ENCODE peak calls at places on chromosomes 7 and 10, in nine cellular contexts. C is fibroblast of the aortic adventitia, Q is sigmoid colon, R is heart right ventricle, P is bronchial epithelial cell, L is hepatocyte, M is stomach, I is colonic mucosa, K is Panc1. G is an unnamed sample.

GRCh38 chr10:100984670-100985177 is 2.6 kb downstream of the MRPL43 start:
- DNase-seq in C (no peak), Q (peak; percentile 45), R (no peak), P (no peak), L (no peak), M (no peak), I (no peak), K (no peak), G (no peak)

GRCh38 chr10:132740542-132741066 is 45.3 kb downstream of the NKX6-2 start:
- DNase-seq in C (no peak), Q (no peak), R (no peak), P (no peak), L (no peak), M (no peak), I (peak; percentile 56), K (no peak), G (no peak)

GRCh38 chr10:93680414-93681047 is 21.9 kb downstream of the FRA10AC1 start:
- DNase-seq in C (peak; percentile 70), Q (no peak), R (no peak), P (peak; percentile 57), L (peak; percentile 56), M (no peak), I (no peak), K (peak; percentile 56), G (no peak)

GRCh38 chr10:47418966-47419365 is 34.9 kb upstream of the ZNF488 start:
- DNase-seq in C (no peak), Q (no peak), R (no peak), P (no peak), L (no peak), M (no peak), I (no peak), K (no peak), G (no peak)

GRCh38 chr7:41758321-41758720 is 55.4 kb upstream of the INHBA start:
- DNase-seq in C (no peak), Q (no peak), R (no peak), P (no peak), L (no peak), M (no peak), I (no peak), K (no peak), G (no peak)

GRCh38 chr10:124004372-124004928 is 88.9 kb downstream of the CHST15 start:
- DNase-seq in C (no peak), Q (no peak), R (no peak), P (no peak), L (no peak), M (peak; percentile 23), I (no peak), K (no peak), G (no peak)

GRCh38 chr10:31437959-31438358 is 118.9 kb downstream of the ZEB1 start:
- DNase-seq in C (no peak), Q (no peak), R (no peak), P (no peak), L (no peak), M (no peak), I (no peak), K (no peak), G (no peak)

GRCh38 chr7:93810571-93810970 is 80.0 kb downstream of the TFPI2 start:
- DNase-seq in C (no peak), Q (no peak), R (no peak), P (no peak), L (no peak), M (no peak), I (no peak), K (no peak), G (peak; percentile 69)

GRCh38 chr10:28686835-28687682 is 9.7 kb downstream of the BAMBI start:
- DNase-seq in C (peak; percentile 53), Q (no peak), R (no peak), P (no peak), L (no peak), M (no peak), I (no peak), K (no peak), G (no peak)

GRCh38 chr7:171364-171904 is 20.9 kb upstream of the FAM20C start:
- DNase-seq in C (no peak), Q (no peak), R (no peak), P (no peak), L (no peak), M (no peak), I (peak; percentile 14), K (no peak), G (no peak)
- TF ChIP-seq CTCF in C (no peak), Q (no peak), R (no peak), P (no peak), L (no peak), M (no peak), I (no peak), K (no peak), G (no peak)

DNA sequence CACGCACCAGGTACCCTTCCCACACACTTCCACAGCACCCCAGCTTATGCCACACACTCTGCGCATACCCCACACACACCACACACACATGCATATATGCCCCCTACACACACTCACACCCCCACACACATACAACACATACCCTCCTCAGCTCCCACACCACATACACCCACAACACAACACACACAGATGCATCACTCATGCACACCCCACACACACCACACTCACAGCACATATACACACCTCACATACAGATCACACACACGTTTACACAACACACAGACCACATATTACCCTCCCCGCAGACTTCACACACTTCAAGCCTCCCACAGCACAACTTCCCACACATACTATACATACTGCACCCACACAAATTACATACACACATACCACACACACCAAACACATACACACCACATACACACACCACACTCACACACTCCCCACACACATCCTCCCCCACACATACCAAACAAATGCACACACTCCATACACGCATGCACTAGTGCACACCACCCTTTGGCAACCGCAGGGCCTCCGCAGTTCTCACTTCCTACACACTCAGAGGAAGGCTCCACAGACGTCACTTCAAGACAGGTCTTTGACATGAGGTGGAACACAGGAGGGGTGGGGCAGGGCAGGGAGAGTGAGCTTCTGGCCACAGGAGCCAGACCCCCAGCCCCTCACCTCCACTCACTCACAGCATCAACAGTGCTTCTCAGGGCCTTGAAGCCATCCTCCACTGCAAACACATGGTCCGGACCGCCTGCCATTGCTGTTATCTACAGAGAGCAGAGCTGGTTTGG is 18.5 kb upstream of the ANTXRL start:
- DNase-seq in C (no peak), Q (no peak), R (no peak), P (no peak), L (no peak), M (peak; percentile 24), I (peak; percentile 16), K (no peak), G (no peak)
- H3K4me3 ChIP-seq in C (no peak overlapping the region), Q (no peak overlapping the region), R (no peak overlapping the region), P (no peak overlapping the region), L (no peak overlapping the region), M (no peak overlapping the region), I (no peak overlapping the region), K (no peak overlapping the region), G (no peak overlapping the region)

DNA sequence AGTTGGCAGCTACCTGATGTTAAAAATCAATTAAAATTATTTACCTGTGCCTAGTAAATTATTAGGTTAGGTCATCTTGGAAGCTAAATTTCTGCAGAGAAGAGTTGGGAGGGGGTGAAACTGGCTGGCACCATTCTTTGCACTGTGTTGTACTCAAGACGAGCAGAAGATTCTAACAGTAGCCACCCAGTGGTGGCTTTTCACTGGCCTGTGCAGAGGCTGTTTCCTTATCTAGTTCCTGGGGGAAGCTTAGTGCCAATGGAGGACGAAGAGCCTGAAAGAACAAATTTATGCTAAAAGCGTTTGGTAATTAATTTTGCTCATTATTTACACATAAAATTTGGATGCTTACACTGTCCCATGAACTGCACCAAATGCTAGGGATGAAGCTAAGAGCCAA is 595.3 kb downstream of the XPNPEP1 start:
- DNase-seq in C (no peak), Q (no peak), R (no peak), P (no peak), L (no peak), M (no peak), I (no peak), K (no peak), G (no peak)
- TF ChIP-seq CTCF in C (no peak), Q (no peak), R (no peak), P (no peak), L (no peak), M (no peak), I (no peak), K (no peak), G (peak; percentile 17)

DNA sequence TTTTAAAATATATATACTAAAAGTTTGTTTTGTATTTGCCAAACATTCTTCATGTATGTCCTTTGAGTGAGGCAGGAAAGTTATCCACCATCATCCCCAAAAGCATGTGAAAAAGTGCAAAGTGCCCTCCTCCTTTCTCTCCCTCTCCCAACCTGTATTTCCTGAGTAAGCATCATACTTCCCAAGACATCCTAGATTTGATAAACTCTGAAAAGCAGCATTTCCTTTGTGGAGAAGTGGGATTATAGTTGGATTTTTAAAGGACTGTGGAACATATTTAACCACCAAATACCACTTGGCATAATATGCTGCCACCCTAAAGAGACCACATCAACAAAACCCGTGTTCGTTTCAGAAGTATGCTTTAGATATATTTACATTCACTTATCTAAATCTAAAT is 36.9 kb downstream of the NET1 start:
- DNase-seq in C (peak; percentile 20), Q (no peak), R (no peak), P (no peak), L (no peak), M (no peak), I (no peak), K (no peak), G (no peak)
- H3K4me3 ChIP-seq in C (peak overlapping the region; percentile 87), Q (peak overlapping the region; percentile 63), R (no peak overlapping the region), P (peak overlapping the region; percentile 58), L (peak overlapping the region; percentile 44), M (peak overlapping the region; percentile 57), I (peak overlapping the region; percentile 40), K (peak overlapping the region; percentile 67), G (peak overlapping the region; percentile 83)